ENCODE peak calls at places on chromosomes 13 and 19, in eight cellular contexts. J, E, N, T, U, O, Q and Z are unnamed samples. For H3K4me1 and H3K9me3, the result is how much of the 10 kb centered on the place peaks cover.

GRCh38 chr19:35629332-35629633 is 447 bp downstream of the RBM42 start:
- DNase-seq in E (no peak), T (no peak), Q (no peak), U (no peak), O (no peak), J (no peak), N (no peak), Z (no peak)

GRCh38 chr13:40439928-40440327 is 226.5 kb downstream of the FOXO1 start:
- DNase-seq in O (no peak), U (no peak), E (no peak), Q (peak), N (peak), T (peak), J (no peak), Z (no peak)

GRCh38 chr13:27921421-27921960 is 1.7 kb downstream of the PDX1 start:
- DNase-seq in J (no peak), O (peak), T (no peak), E (no peak), U (no peak), Q (no peak), N (no peak), Z (no peak)

GRCh38 chr19:18428173-18428836 is 9.1 kb downstream of the SSBP4 start:
- DNase-seq in J (no peak), Q (peak), O (no peak), E (no peak), N (peak), T (no peak), U (no peak), Z (no peak)

GRCh38 chr19:41707871-41708371 is 505 bp upstream of the CEACAM5 start:
- DNase-seq in T (no peak), O (no peak), Q (no peak), N (no peak), E (no peak), J (no peak), U (no peak), Z (no peak)

GRCh38 chr19:49094505-49095482 is 9.5 kb downstream of the SNRNP70 start:
- DNase-seq in U (no peak), N (peak), E (no peak), O (no peak), J (no peak), Q (no peak), T (no peak), Z (no peak)

GRCh38 chr13:26831336-26831908 is 70.8 kb upstream of the GPR12 start:
- DNase-seq in U (no peak), N (no peak), J (peak), E (no peak), T (no peak), O (no peak), Q (no peak), Z (no peak)

GRCh38 chr13:80862466-80862865 is 521.5 kb upstream of the SPRY2 start:
- DNase-seq in J (no peak), T (peak), U (no peak), O (no peak), N (no peak), E (no peak), Q (no peak), Z (no peak)

GRCh38 chr13:98427331-98427995 is 149.4 kb downstream of the STK24 start:
- DNase-seq in E (no peak), U (no peak), T (no peak), N (no peak), J (no peak), O (no peak), Q (no peak), Z (no peak)

GRCh38 chr19:45494261-45494916 is 2.5 kb downstream of the RTN2 start:
- DNase-seq in J (no peak), T (no peak), N (peak), O (no peak), E (no peak), U (no peak), Q (no peak), Z (no peak)

GRCh38 chr13:98959299-98959698 is 18.6 kb downstream of the DOCK9 start:
- DNase-seq in T (no peak), J (no peak), E (no peak), N (no peak), Q (no peak), U (no peak), O (no peak), Z (no peak)

GRCh38 chr13:73932091-73932490 is 202.1 kb downstream of the KLF12 start:
- DNase-seq in O (no peak), T (no peak), Q (no peak), J (no peak), U (no peak), N (no peak), E (no peak), Z (no peak)

GRCh38 chr13:43905435-43906031 is 25.8 kb downstream of the LACC1 start:
- DNase-seq in Q (peak), T (peak), N (no peak), E (no peak), J (peak), U (no peak), O (peak), Z (peak)

GRCh38 chr13:82681535-82681934 is 1200.7 kb downstream of the SLITRK1 start:
- DNase-seq in T (no peak), N (no peak), O (no peak), U (no peak), Q (no peak), E (no peak), J (no peak), Z (no peak)

GRCh38 chr13:30685320-30685859 is 50.0 kb upstream of the ALOX5AP start:
- DNase-seq in T (no peak), J (no peak), N (no peak), Q (no peak), O (no peak), U (no peak), E (no peak), Z (no peak)

GRCh38 chr13:113917523-113918371 is 53.9 kb upstream of the GAS6 start:
- DNase-seq in Q (peak), U (no peak), N (no peak), J (no peak), T (no peak), O (no peak), E (peak), Z (no peak)

GRCh38 chr19:37251308-37252229 is 33.6 kb downstream of the ZNF383 start:
- DNase-seq in N (peak), U (peak), Q (peak), O (peak), E (peak), J (peak), T (peak), Z (peak)

GRCh38 chr13:30998548-30999140 is 66.2 kb downstream of the TEX26 start:
- DNase-seq in E (no peak), J (peak), U (no peak), Q (no peak), O (no peak), T (peak), N (no peak), Z (no peak)

GRCh38 chr13:90089051-90089450 is 1258.4 kb upstream of the MIR17HG start:
- DNase-seq in J (no peak), Q (no peak), U (no peak), E (no peak), O (no peak), T (no peak), N (no peak), Z (no peak)

GRCh38 chr13:49635599-49636433 is 7.5 kb downstream of the ARL11 start:
- DNase-seq in Q (peak), E (no peak), O (no peak), J (no peak), T (peak), U (no peak), N (no peak), Z (peak)

GRCh38 chr19:40571005-40571318 is 5.7 kb upstream of the SHKBP1 start:
- DNase-seq in J (no peak), U (no peak), O (no peak), Q (no peak), E (no peak), T (no peak), N (no peak), Z (no peak)
- H3K4me3 ChIP-seq in J (peak), U (peak), O (no peak), Q (no peak), E (no peak), T (no peak), N (no peak), Z (peak)

GRCh38 chr19:15294591-15294990 is 37.7 kb downstream of the BRD4 start:
- DNase-seq in E (peak), J (peak), Q (peak), O (no peak), U (no peak), T (no peak), N (no peak), Z (no peak)
- H3K4me1 ChIP-seq in E (half or more), J (under half), Q (under half), O (under half), U (half or more), T (half or more), N (half or more), Z (half or more)

GRCh38 chr19:51640371-51640770 is 6.3 kb downstream of the SIGLEC14 start:
- DNase-seq in Q (no peak), N (no peak), O (no peak), T (no peak), J (no peak), U (no peak), E (no peak), Z (no peak)

GRCh38 chr19:51641648-51642047 is 5.0 kb downstream of the SIGLEC14 start:
- DNase-seq in N (no peak), T (no peak), U (no peak), J (no peak), E (no peak), O (no peak), Q (no peak), Z (no peak)

GRCh38 chr19:51644636-51645271 is 1.9 kb downstream of the SIGLEC14 start:
- DNase-seq in Q (no peak), T (peak), E (no peak), O (no peak), U (no peak), J (no peak), N (no peak), Z (no peak)

GRCh38 chr19:51637362-51637978 is 7.3 kb upstream of the SIGLEC5 start:
- DNase-seq in J (no peak), N (no peak), O (no peak), Q (no peak), U (no peak), E (no peak), T (peak), Z (no peak)

GRCh38 chr19:51639916-51640315 is 6.7 kb downstream of the SIGLEC14 start:
- DNase-seq in N (no peak), Q (no peak), T (no peak), O (no peak), U (no peak), E (no peak), J (no peak), Z (no peak)
- H3K9me3 ChIP-seq in N (under half), Q (under half), T (under half), O (under half), U (under half), E (under half), J (under half), Z (under half)

DNA sequence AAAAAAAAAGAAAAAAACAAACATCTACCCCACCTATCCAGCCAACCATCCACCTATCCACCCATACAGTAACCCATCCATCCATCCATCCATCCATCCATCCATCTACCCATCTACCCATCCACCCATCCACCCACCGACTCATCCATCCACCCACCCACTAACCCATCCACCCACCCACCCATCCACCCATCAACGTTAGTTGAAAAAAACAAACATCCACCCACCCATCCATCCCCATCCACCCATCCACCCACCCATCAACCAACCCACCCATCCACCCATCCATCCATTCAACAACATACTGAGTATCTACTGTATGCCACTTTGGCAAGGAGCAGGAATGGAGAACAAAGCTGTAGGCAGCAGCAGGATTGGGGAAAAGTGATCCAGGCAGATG is 6.1 kb upstream of the AP3D1 start:
- DNase-seq in O (no peak), T (no peak), J (no peak), E (no peak), U (no peak), N (no peak), Q (no peak), Z (no peak)
- H3K4me3 ChIP-seq in O (no peak), T (no peak), J (no peak), E (no peak), U (no peak), N (no peak), Q (no peak), Z (no peak)

GRCh38 chr19:1274081-1274851 is 1.1 kb upstream of the FAM174C start:
- DNase-seq in N (peak), O (no peak), J (no peak), T (no peak), E (peak), U (no peak), Q (peak), Z (no peak)
- H3K4me1 ChIP-seq in N (half or more), O (under half), J (under half), T (under half), E (half or more), U (half or more), Q (under half), Z (half or more)

DNA sequence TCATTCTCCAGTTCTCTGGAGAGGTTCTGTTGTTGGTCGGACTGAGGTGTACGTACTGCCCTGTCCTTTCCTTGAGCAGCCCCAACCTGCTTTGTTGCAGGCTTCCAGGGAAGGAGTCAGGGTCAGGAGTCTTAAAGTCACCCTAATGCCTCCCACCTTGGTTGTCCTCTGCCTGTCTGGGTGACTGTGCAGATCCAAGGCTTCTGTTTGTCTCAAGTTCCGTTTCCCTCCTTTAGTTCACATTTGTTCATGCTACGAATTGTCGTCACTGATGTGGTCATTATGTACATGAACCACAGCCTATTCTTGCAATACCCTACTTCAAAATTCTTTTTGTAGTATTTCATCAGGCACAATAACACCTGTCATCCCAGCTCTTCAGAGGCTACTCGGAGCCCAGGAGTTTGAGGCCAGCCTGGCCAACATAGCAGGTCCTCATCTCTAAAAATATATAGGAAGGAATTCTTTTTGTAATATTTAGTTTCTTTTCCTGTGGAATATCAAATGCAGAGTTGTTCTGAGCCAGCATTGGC is 7.4 kb downstream of the ZNF586 start:
- DNase-seq in U (no peak), N (no peak), T (no peak), O (no peak), E (no peak), Q (no peak), J (no peak), Z (no peak)
- H3K9me3 ChIP-seq in U (half or more), N (under half), T (under half), O (half or more), E (half or more), Q (under half), J (under half), Z (half or more)

GRCh38 chr13:71864981-71865857 is 1.8 kb downstream of the DACH1 start:
- DNase-seq in N (peak), T (peak), Q (peak), U (no peak), O (no peak), E (peak), J (peak), Z (no peak)

GRCh38 chr13:71866173-71867091 is 572 bp downstream of the DACH1 start:
- DNase-seq in N (peak), E (peak), O (no peak), U (no peak), Q (peak), J (peak), T (peak), Z (no peak)

GRCh38 chr13:71865858-71866172 is 1.2 kb downstream of the DACH1 start:
- DNase-seq in E (peak), J (peak), U (no peak), O (no peak), T (peak), Q (peak), N (peak), Z (no peak)

GRCh38 chr13:71863249-71863648 is 3.8 kb downstream of the DACH1 start:
- DNase-seq in O (no peak), T (no peak), U (no peak), J (no peak), E (no peak), Q (no peak), N (no peak), Z (no peak)

DNA sequence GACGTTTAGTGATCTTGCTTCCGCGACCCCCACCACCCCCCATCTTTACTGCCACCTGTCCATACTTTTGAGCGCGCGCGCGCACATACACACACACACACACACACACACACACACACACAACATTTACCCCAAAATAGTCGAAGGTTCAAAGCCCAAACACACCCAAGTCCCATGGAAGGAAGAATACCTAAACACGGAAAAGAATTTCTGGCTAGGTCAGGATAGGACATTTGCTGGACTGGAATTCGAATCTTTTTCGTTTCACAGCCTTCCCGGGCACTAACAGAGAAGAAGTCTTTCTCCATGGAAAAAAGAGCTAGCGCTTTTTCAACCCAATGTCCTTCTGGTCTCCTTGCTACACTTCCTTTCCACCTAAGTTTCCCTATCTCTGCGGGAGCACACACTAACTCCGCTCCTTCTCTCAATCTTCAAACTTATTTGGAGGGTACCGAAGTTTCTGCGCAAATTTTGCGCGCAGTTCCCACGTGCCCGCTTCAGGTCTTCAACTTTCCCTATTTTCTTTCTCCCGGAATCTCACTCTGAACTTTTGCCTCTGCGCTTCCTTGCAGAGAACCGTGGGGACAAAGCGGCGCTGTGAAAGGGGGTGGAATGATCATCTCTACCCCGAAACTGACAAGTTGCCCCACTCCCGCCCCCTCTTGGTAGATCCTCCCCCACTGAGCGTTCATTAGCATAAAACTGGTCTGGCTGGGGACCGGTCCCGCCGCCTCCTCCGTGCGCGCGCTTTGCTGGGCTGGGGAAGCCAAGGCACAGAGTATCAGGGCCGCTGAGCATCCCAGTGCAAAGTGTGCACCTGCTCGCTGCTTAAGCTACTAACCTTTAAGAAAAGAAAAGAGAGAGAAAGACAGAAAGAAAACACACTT is 2.7 kb downstream of the DACH1 start:
- DNase-seq in Q (peak), T (peak), U (no peak), E (peak), J (peak), O (no peak), N (peak), Z (no peak)
- H3K4me3 ChIP-seq in Q (peak), T (peak), U (peak), E (peak), J (peak), O (peak), N (peak), Z (no peak)

DNA sequence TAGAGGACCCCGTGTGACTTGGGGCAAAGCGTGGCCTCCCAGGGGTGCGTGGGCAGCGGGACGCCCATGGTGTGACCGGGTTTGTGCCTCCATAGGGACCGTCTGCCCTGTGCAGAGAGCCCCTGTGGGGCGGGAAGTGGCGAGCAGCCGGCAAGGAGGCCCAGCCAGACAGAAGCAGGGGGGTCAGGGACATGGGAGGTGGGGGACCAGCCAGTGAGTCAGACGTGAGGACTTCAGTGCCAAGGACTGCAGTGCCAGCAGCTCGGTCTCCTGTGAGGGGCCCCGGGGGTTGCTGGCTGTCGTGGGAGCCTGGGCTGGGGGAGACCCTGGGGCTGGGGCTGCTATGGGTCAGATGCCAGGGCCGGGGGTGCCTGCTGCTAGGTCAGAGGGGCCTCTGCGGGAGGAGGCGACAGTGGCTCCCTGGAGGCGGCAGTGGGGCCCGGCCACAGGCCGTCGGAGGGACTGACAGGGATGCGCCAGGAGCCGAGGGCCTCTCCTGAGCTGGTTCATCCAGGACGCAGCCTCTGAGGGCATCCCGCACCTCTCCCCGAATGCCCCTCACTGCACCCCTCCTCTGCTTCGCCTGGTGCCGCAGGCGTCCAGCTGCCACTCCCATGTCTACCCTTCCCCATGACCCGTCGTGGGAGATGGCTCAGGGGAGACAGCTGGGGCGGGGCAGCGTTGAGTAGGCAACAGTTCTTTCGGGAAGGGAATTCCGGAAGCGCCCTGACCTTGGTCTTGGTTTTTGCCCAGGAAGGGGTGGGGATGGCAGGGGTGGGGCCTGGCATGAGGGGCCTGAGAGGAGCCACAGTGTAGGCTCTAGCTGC is 80.0 kb downstream of the KDM4B start:
- DNase-seq in N (no peak), J (no peak), U (peak), Q (peak), T (peak), O (no peak), E (no peak), Z (no peak)
- H3K4me1 ChIP-seq in N (under half), J (under half), U (under half), Q (under half), T (under half), O (under half), E (half or more), Z (under half)

GRCh38 chr19:54533476-54533875 is 30.8 kb downstream of the LAIR2 start:
- DNase-seq in U (no peak), E (no peak), T (no peak), N (no peak), Q (no peak), O (no peak), J (no peak), Z (no peak)
- H3K9me3 ChIP-seq in U (under half), E (under half), T (under half), N (under half), Q (under half), O (under half), J (under half), Z (under half)